ENCODE peak calls at places on chromosomes 5 and 9, in five cellular contexts. T is DND-41; J is CD8-positive, alpha-beta T cell; R is astrocyte; Y is left ventricle myocardium inferior. I is an unnamed sample. For H3K27me3, the result is how much of the 10 kb centered on the place peaks cover.

GRCh38 chr9:115127191-115127817 is 9.3 kb upstream of the TNC start:
- DNase-seq in T (no peak), Y (no peak), R (peak), J (no peak), I (no peak)

GRCh38 chr9:110115341-110115820 is 92.6 kb downstream of the C9orf152 start:
- DNase-seq in J (no peak), T (no peak), R (peak), Y (peak), I (no peak)

GRCh38 chr5:88830567-88830966 is 52.4 kb downstream of the MEF2C start:
- DNase-seq in T (no peak), Y (no peak), J (no peak), R (peak), I (no peak)

GRCh38 chr5:2759091-2759490 is 7.6 kb upstream of the IRX2 start:
- DNase-seq in J (no peak), T (no peak), Y (no peak), R (no peak), I (no peak)

GRCh38 chr9:2620876-2621677 is 510 bp upstream of the VLDLR start:
- DNase-seq in T (peak), Y (peak), J (peak), R (peak), I (peak)

GRCh38 chr5:180976518-180976917 is 12.1 kb upstream of the BTNL3 start:
- DNase-seq in J (no peak), Y (no peak), R (no peak), T (no peak), I (no peak)

GRCh38 chr5:74073257-74073656 is 447.3 kb downstream of the ARHGEF28 start:
- DNase-seq in Y (no peak), R (peak), J (no peak), T (no peak), I (no peak)

GRCh38 chr5:140219068-140219971 is 44.3 kb downstream of the CYSTM1 start:
- DNase-seq in J (no peak), Y (no peak), T (no peak), R (no peak), I (no peak)

GRCh38 chr9:35756275-35756742 is 2.2 kb upstream of the MSMP start:
- DNase-seq in R (no peak), J (peak), Y (peak), T (peak), I (no peak)

GRCh38 chr5:117065800-117066199 is 491.2 kb upstream of the SEMA6A start:
- DNase-seq in Y (no peak), J (no peak), R (no peak), T (no peak), I (no peak)
- TF ChIP-seq CTCF in Y (no peak), J (no peak), R (no peak), T (no peak), I (no peak)

GRCh38 chr5:141422742-141423291 is 2.0 kb downstream of the PCDHGA11 start:
- DNase-seq in R (no peak), J (no peak), Y (no peak), T (no peak), I (no peak)
- H3K27me3 ChIP-seq in R (under half), J (under half), Y (under half), T (under half), I (under half)

GRCh38 chr5:55821731-55822512 is 29.2 kb upstream of the IL31RA start:
- DNase-seq in R (peak), Y (no peak), J (no peak), T (no peak), I (no peak)
- H3K4me3 ChIP-seq in R (peak), Y (peak), J (no peak), T (no peak), I (peak)

DNA sequence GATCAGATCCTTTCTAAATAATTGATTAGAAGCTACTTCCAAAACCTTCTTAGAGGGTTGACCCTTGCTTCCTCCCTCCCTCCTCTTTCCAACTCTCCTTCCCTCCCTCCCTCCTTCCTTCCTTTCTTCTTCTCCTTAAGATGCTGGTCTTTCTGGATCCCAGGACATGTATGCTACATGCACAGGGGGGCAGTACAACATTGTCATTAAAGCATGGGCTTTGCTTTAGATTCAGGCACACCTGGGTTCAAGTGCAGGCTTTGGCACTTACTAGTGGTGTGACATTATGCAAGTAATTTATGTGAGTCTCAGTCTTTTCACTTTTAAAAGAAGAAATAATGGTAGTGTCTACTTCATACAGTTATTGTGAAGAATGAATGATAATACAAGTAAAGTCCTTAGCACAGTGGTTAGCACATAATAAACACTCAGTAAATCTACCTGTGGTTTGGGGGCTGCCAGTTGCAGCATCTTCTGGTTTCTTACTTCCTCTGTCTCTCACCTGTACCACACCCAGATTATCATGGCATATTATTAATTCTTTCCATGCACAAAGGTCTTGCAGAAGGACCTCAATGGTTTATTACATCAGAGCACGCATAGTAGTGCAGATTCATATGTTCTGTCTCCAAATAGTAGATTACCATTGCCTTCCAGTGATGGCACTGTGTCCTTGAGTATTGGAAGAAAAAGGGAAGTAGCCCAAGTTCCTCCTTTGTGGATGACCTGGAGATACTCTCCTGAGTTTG is 154.1 kb downstream of the ARHGAP26 start:
- DNase-seq in J (peak), Y (no peak), T (peak), R (peak), I (no peak)
- TF ChIP-seq CTCF in J (no peak), Y (peak), T (peak), R (no peak), I (peak)

I was measured in BJ.